ENCODE peak calls at places on chromosome 7, in four cellular contexts. D is GM12878, F is GM12891, A is K562. S is an unnamed sample.

GRCh38 chr7:142939226-142939910 is at the start of gene LLCFC1:
- DNase-seq in D (no peak), F (peak), A (peak), S (no peak)

GRCh38 chr7:149800169-149800555 is 26.8 kb upstream of the ZNF467 start:
- DNase-seq in D (no peak), F (no peak), A (no peak), S (no peak)

GRCh38 chr7:27459729-27460048 is 203.0 kb downstream of the HIBADH start:
- DNase-seq in D (no peak), F (no peak), A (no peak), S (no peak)

GRCh38 chr7:76356823-76357222 is 2.0 kb downstream of the YWHAG start:
- DNase-seq in D (no peak), F (no peak), A (no peak), S (no peak)

GRCh38 chr7:41656357-41656756 is 46.5 kb downstream of the INHBA start:
- DNase-seq in D (no peak), F (no peak), A (no peak), S (no peak)

GRCh38 chr7:106313456-106313891 is 28.7 kb upstream of the NAMPT start:
- DNase-seq in D (no peak), F (no peak), A (no peak), S (no peak)

GRCh38 chr7:103929808-103930415 is 59.5 kb downstream of the RELN start:
- DNase-seq in D (no peak), F (no peak), A (no peak), S (no peak)

GRCh38 chr7:7183833-7184463 is 1.6 kb downstream of the C1GALT1 start:
- DNase-seq in D (no peak), F (no peak), A (no peak), S (no peak)

GRCh38 chr7:130344248-130344866 is at the start of gene CPA5:
- DNase-seq in D (no peak), F (no peak), A (no peak), S (no peak)

GRCh38 chr7:57769958-57770357 is 320.0 kb downstream of the ZNF716 start:
- DNase-seq in D (no peak), F (no peak), A (no peak), S (no peak)

GRCh38 chr7:19696926-19697325 is 11.9 kb downstream of the POLR1F start:
- DNase-seq in D (no peak), F (no peak), A (no peak), S (no peak)

GRCh38 chr7:151244156-151244870 is 4.2 kb downstream of the SMARCD3 start:
- DNase-seq in D (peak), F (peak), A (peak), S (no peak)

GRCh38 chr7:71466448-71467145 is 334.7 kb downstream of the GALNT17 start:
- DNase-seq in D (no peak), F (no peak), A (no peak), S (no peak)

GRCh38 chr7:23864984-23865383 is 155.0 kb downstream of the STK31 start:
- DNase-seq in D (no peak), F (no peak), A (no peak), S (no peak)

GRCh38 chr7:138979226-138979979 is 1.8 kb downstream of the KIAA1549 start:
- DNase-seq in D (no peak), F (no peak), A (no peak), S (no peak)

GRCh38 chr7:120259382-120259781 is 13.6 kb upstream of the KCND2 start:
- DNase-seq in D (no peak), F (no peak), A (no peak), S (no peak)

GRCh38 chr7:140245611-140246105 is 68.9 kb upstream of the KDM7A start:
- DNase-seq in D (no peak), F (no peak), A (peak), S (no peak)

GRCh38 chr7:36896956-36897594 is 172.8 kb upstream of the AOAH start:
- DNase-seq in D (no peak), F (no peak), A (peak), S (no peak)

GRCh38 chr7:84744388-84744787 is 442.5 kb downstream of the SEMA3D start:
- DNase-seq in D (no peak), F (no peak), A (no peak), S (no peak)

GRCh38 chr7:102836977-102837376 is 75.8 kb upstream of the LRRC17 start:
- DNase-seq in D (no peak), F (no peak), A (no peak), S (no peak)

GRCh38 chr7:66296555-66296954 is 91.4 kb downstream of the TPST1 start:
- DNase-seq in D (no peak), F (no peak), A (no peak), S (peak)

GRCh38 chr7:13336227-13336626 is 648.8 kb downstream of the ARL4A start:
- DNase-seq in D (no peak), F (no peak), A (no peak), S (no peak)

GRCh38 chr7:134364619-134365037 is 47.9 kb upstream of the SLC35B4 start:
- DNase-seq in D (no peak), F (no peak), A (no peak), S (no peak)

GRCh38 chr7:116584721-116585120 is 59.9 kb downstream of the CAV1 start:
- DNase-seq in D (no peak), F (no peak), A (no peak), S (no peak)

GRCh38 chr7:80018941-80019808 is 115.5 kb upstream of the GNAI1 start:
- DNase-seq in D (no peak), F (peak), A (peak), S (peak)

GRCh38 chr7:70134029-70134445 is 535.8 kb downstream of the AUTS2 start:
- DNase-seq in D (no peak), F (no peak), A (no peak), S (no peak)

GRCh38 chr7:75795831-75796285 is 17.7 kb downstream of the CCL24 start:
- DNase-seq in D (no peak), F (no peak), A (peak), S (no peak)

GRCh38 chr7:106284516-106285050 is at the start of gene NAMPT:
- DNase-seq in D (no peak), F (no peak), A (peak), S (no peak)

GRCh38 chr7:42189535-42189934 is 47.5 kb downstream of the GLI3 start:
- DNase-seq in D (no peak), F (no peak), A (no peak), S (no peak)

GRCh38 chr7:156954941-156955340 is 5.4 kb downstream of the NOM1 start:
- DNase-seq in D (no peak), F (no peak), A (no peak), S (no peak)

GRCh38 chr7:73817121-73817520 is 13.7 kb upstream of the CLDN4 start:
- DNase-seq in D (no peak), F (no peak), A (no peak), S (no peak)

GRCh38 chr7:13024323-13024722 is 336.9 kb downstream of the ARL4A start:
- DNase-seq in D (no peak), F (no peak), A (no peak), S (no peak)

GRCh38 chr7:137231167-137231566 is 112.4 kb downstream of the PTN start:
- DNase-seq in D (no peak), F (no peak), A (no peak), S (no peak)

GRCh38 chr7:112481833-112482669 is 1.3 kb downstream of the LSMEM1 start:
- DNase-seq in D (no peak), F (no peak), A (peak), S (no peak)

GRCh38 chr7:128860158-128861073 is 2.2 kb upstream of the ATP6V1F start:
- DNase-seq in D (no peak), F (no peak), A (peak), S (peak)

GRCh38 chr7:65798111-65799075 is 74.5 kb upstream of the VKORC1L1 start:
- DNase-seq in D (peak), F (no peak), A (no peak), S (peak)

GRCh38 chr7:50637725-50638643 is 72.8 kb upstream of the DDC start:
- DNase-seq in D (no peak), F (no peak), A (no peak), S (no peak)

GRCh38 chr7:144710791-144711190 is 125.1 kb downstream of the TPK1 start:
- DNase-seq in D (no peak), F (no peak), A (no peak), S (no peak)

GRCh38 chr7:111029574-111030357 is 61.2 kb upstream of the LRRN3 start:
- DNase-seq in D (peak), F (no peak), A (no peak), S (peak)

GRCh38 chr7:146960747-146961416 is 844.3 kb downstream of the CNTNAP2 start:
- DNase-seq in D (no peak), F (no peak), A (no peak), S (no peak)
- TF ChIP-seq POLR2AphosphoS5 in D (no peak), F (no peak), A (no peak), S (no peak)

GRCh38 chr7:35695628-35695888 is 623 bp upstream of the HERPUD2 start:
- DNase-seq in D (no peak), F (no peak), A (no peak), S (no peak)
- TF ChIP-seq SPI1 in D (no peak), F (no peak), A (no peak), S (no peak)

GRCh38 chr7:44984478-44984758 is 5.6 kb upstream of the MYO1G start:
- DNase-seq in D (no peak), F (no peak), A (no peak), S (no peak)
- TF ChIP-seq POLR2AphosphoS5 in D (peak), F (peak), A (peak), S (no peak)

DNA sequence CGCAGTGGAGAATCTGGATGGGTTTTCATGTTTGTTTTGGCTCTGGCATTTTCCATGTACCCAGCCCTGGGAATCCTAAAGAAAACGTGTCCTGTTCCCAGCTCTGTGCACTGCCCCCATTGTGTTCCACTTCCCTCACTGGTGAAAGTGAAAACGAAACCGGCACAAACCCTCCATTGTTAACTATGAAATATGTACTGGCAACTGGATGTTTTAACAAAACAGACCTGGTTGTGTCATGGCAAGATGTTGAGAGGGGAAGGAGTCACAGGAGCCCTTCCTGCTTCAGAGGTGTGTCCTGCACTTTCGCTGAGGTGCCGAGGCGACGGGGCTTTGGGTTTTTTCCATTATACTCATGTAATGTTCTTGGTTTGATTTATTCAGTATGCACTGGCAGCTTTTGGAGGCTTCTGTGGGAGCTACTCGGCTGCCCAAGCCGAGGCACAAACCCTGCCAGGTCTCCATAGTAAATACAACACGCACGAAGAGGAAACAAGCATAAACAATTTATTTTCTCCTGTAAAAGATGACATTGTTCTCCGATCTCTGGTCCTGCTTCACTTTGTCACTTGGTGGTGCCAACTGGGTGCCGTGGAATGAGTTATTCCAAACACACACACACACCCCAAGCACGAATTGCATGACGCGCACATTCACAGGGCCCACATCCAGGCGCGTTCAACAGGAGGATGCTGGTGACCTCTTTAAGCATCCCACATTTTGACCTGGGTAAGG is 118.2 kb downstream of the CDK6 start:
- DNase-seq in D (no peak), F (peak), A (no peak), S (no peak)
- TF ChIP-seq SPI1 in D (peak), F (peak), A (no peak), S (no peak)

GRCh38 chr7:100464791-100465190 is 731 bp upstream of the SPACDR start:
- DNase-seq in D (no peak), F (no peak), A (no peak), S (no peak)

GRCh38 chr7:100466830-100467605 is 3.0 kb upstream of the SPACDR start:
- DNase-seq in D (no peak), F (no peak), A (no peak), S (no peak)

GRCh38 chr7:100465299-100465698 is 1.2 kb upstream of the SPACDR start:
- DNase-seq in D (no peak), F (no peak), A (no peak), S (no peak)

GRCh38 chr7:100464210-100464660 is at the start of gene SPACDR:
- DNase-seq in D (no peak), F (no peak), A (no peak), S (no peak)

GRCh38 chr7:100465702-100466311 is 1.7 kb upstream of the SPACDR start:
- DNase-seq in D (no peak), F (no peak), A (peak), S (no peak)
- TF ChIP-seq POLR2AphosphoS5 in D (no peak), F (no peak), A (no peak), S (no peak)

GRCh38 chr7:28729276-28729675 is 228.9 kb downstream of the TRIL start:
- DNase-seq in D (no peak), F (no peak), A (no peak), S (no peak)

GRCh38 chr7:28729685-28730084 is 228.4 kb downstream of the TRIL start:
- DNase-seq in D (no peak), F (no peak), A (no peak), S (no peak)

GRCh38 chr7:28733035-28733434 is 225.1 kb downstream of the TRIL start:
- DNase-seq in D (no peak), F (no peak), A (no peak), S (no peak)

GRCh38 chr7:28732037-28732869 is 225.9 kb downstream of the TRIL start:
- DNase-seq in D (no peak), F (no peak), A (no peak), S (no peak)

GRCh38 chr7:28731092-28731491 is 227.0 kb downstream of the TRIL start:
- DNase-seq in D (no peak), F (no peak), A (no peak), S (no peak)
- TF ChIP-seq SPI1 in D (no peak), F (no peak), A (no peak), S (no peak)

DNA sequence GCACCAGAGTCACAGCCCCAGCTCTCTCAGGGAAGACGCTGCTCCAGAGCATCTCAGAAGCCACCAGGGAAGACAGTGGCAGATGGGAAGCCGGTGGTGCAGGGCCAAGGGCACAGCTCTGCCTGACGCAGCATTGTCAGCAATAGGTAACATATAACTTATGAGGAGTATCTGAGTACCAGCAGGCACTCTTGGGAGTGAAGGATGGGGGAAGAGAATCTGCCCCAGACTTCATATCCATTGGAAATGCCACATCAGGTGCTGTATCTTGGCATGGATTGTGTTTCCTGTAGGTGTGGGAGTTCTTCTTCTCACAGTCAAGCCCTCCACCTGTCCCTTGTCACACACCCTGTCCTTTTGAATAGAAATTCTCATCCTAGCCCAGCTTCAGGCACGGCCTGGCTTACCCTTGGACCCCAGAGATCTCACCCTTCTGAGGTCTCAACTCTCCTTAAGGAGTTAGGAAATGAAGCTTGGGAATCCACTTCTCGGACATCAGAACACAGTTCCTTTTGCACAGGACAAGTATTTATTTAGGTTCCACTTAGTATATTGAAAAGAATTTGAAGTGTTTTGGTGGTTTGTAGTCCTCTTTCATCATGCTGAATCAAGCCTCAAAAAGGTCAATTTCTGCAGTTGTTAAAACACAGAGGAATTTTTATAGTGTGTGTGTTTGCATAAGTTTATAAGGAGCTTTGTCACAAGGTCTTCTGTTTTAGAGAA is 9.9 kb downstream of the EPDR1 start:
- DNase-seq in D (no peak), F (no peak), A (no peak), S (no peak)
- TF ChIP-seq POLR2AphosphoS5 in D (no peak), F (no peak), A (no peak), S (no peak)

GRCh38 chr7:46479680-46480079 is 558.6 kb upstream of the IGFBP3 start:
- DNase-seq in D (no peak), F (no peak), A (no peak), S (no peak)

GRCh38 chr7:46480619-46481018 is 559.5 kb upstream of the IGFBP3 start:
- DNase-seq in D (no peak), F (no peak), A (no peak), S (no peak)

GRCh38 chr7:46478046-46478445 is 557.0 kb upstream of the IGFBP3 start:
- DNase-seq in D (no peak), F (no peak), A (no peak), S (no peak)
- TF ChIP-seq SPI1 in D (no peak), F (no peak), A (no peak), S (no peak)

DNA sequence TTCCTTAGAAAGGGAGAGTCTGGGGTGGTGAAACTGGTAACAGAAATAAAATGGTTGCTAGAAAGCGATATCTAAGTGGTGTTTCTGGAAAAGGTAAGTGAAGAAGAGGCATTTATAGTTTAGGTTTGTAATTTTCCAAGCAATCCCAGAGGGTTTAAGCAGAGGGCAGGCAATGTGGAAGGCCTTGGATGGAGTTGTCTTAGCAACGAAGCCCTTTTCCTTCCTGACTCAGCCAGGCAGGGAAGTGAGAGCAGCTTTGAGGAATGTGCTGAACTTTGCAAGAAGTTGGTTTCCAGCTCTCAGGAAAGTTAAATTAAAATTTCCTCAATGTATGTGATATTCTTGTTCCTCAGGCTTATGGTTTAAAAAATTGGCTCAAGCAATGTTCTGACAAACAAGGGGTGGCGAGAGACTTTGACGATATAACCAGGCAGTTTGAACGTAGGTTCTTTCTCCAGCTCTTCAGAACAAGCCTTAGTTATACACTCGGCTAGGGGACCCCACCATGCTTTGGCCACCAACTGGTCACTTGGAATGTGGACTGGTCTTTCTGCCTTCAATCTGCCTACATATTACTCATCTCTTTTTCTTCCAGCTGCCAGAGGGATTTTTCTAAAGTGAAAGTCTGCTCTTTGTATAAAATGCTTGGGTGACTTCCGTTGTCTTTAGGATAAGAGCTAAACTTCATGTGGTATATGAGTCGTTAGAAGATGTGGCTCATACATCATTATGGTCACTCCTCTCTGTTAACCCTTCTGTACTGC is 66.9 kb upstream of the SLC25A13 start:
- DNase-seq in D (no peak), F (no peak), A (no peak), S (no peak)
- TF ChIP-seq POLR2AphosphoS5 in D (no peak), F (no peak), A (no peak), S (no peak)

DNA sequence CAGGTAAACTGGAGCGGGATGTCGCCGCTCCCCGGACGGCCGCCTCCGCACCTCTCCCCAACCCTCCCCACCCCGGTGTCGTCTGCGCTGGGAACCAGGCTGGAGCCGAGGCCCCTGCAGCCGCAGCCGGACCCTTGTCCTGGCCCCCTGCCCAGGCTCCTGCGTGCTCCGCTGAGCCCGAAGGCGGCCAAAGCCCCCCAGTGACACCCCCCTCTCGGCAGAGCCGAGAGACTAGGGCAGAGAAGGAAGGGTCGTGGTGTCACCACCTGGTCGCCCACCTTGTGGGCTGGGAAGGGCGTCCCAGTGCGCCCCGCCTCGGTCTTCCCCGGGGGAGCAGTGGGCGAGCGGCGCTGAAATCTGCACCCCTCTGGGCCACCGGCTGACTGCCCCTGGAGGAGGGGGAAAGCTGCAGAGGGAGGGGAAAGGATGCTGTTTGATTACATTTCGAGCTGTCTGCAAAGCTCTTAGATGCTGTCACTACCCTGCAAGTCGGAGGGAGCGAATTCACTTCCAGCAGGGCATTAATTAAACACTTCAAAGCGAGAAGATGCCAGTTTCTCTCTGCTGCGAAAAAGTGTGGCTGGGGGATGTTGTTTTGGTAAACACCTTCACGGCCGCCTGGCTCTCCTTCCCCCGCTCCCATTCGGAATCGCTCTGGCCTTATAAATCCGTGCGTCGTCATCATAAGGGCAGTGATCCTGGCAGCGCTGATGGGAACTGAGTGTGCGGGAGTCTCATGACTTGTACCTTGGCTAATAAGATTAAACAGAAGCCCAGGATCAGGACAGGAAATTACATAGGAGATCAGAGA is 622 bp downstream of the DYNC1I1 start:
- DNase-seq in D (no peak), F (no peak), A (no peak), S (no peak)
- TF ChIP-seq SPI1 in D (no peak), F (no peak), A (no peak), S (no peak)

S was measured in HL-60.